ENCODE peak calls at places on chromosomes 3 and 15, in ten cellular contexts. Y is naive thymus-derived CD4-positive, alpha-beta T cell; F is GM23338; L is HCT116; U is uterus; J is esophagus muscularis mucosa; S is CD8-positive, alpha-beta memory T cell; M is ascending aorta; R is CD4-positive, CD25-positive, alpha-beta regulatory T cell; K is astrocyte. P is an unnamed sample.

GRCh38 chr3:128052831-128053419 is 688 bp downstream of the SEC61A1 start:
- DNase-seq in Y (no peak), F (no peak), L (no peak), U (no peak), J (peak), S (no peak), M (no peak), R (no peak), K (no peak), P (no peak)

GRCh38 chr15:89818287-89818686 is 3.6 kb upstream of the ANPEP start:
- DNase-seq in Y (no peak), F (no peak), L (no peak), U (no peak), J (no peak), S (no peak), M (no peak), R (no peak), K (no peak), P (no peak)

GRCh38 chr3:116256843-116257485 is 188.3 kb downstream of the LSAMP start:
- DNase-seq in Y (no peak), F (peak), L (no peak), U (no peak), J (no peak), S (no peak), M (no peak), R (no peak), K (peak), P (no peak)

GRCh38 chr3:144470646-144471045 is 499.0 kb downstream of the DIPK2A start:
- DNase-seq in Y (no peak), F (no peak), L (no peak), U (no peak), J (no peak), S (no peak), M (no peak), R (no peak), K (no peak), P (no peak)

GRCh38 chr3:152258448-152259302 is 10.1 kb upstream of the MBNL1 start:
- DNase-seq in Y (peak), F (no peak), L (peak), U (peak), J (no peak), S (peak), M (peak), R (peak), K (peak), P (no peak)

GRCh38 chr3:38468811-38469210 is 15.1 kb downstream of the ACVR2B start:
- DNase-seq in Y (no peak), F (no peak), L (no peak), U (no peak), J (no peak), S (no peak), M (no peak), R (no peak), K (no peak), P (no peak)

GRCh38 chr3:184594386-184595035 is 32.9 kb downstream of the EPHB3 start:
- DNase-seq in Y (no peak), F (no peak), L (no peak), U (peak), J (no peak), S (no peak), M (no peak), R (no peak), K (no peak), P (no peak)

GRCh38 chr3:45646051-45646585 is 43.1 kb upstream of the SACM1L start:
- DNase-seq in Y (no peak), F (no peak), L (no peak), U (no peak), J (no peak), S (no peak), M (peak), R (no peak), K (no peak), P (no peak)

GRCh38 chr3:196073188-196073838 is 8.6 kb downstream of the TFRC start:
- DNase-seq in Y (peak), F (peak), L (peak), U (peak), J (no peak), S (peak), M (no peak), R (peak), K (peak), P (peak)

GRCh38 chr15:65087411-65087810 is 10.9 kb downstream of the KBTBD13 start:
- DNase-seq in Y (no peak), F (no peak), L (no peak), U (no peak), J (no peak), S (no peak), M (no peak), R (no peak), K (no peak), P (no peak)

GRCh38 chr15:68151277-68151676 is 53.9 kb downstream of the CALML4 start:
- DNase-seq in Y (no peak), F (no peak), L (no peak), U (no peak), J (no peak), S (no peak), M (no peak), R (no peak), K (peak), P (no peak)

GRCh38 chr3:135215516-135215915 is 420.5 kb downstream of the EPHB1 start:
- DNase-seq in Y (no peak), F (no peak), L (no peak), U (no peak), J (peak), S (no peak), M (no peak), R (no peak), K (no peak), P (no peak)

GRCh38 chr3:194030372-194030771 is 105.6 kb upstream of the HES1 start:
- DNase-seq in Y (no peak), F (no peak), L (no peak), U (no peak), J (no peak), S (no peak), M (no peak), R (no peak), K (no peak), P (no peak)

GRCh38 chr15:31374489-31374888 is 47.9 kb downstream of the KLF13 start:
- DNase-seq in Y (no peak), F (no peak), L (no peak), U (no peak), J (no peak), S (no peak), M (no peak), R (no peak), K (no peak), P (no peak)
- H3K4me3 ChIP-seq in Y (no peak), F (no peak), L (no peak), U (no peak), J (no peak), S (no peak), M (no peak), R (no peak), K (no peak), P (no peak)

GRCh38 chr3:107263269-107264021 is 113.8 kb upstream of the CCDC54 start:
- DNase-seq in Y (no peak), F (no peak), L (no peak), U (no peak), J (no peak), S (no peak), M (no peak), R (no peak), K (no peak), P (no peak)
- H3K27ac ChIP-seq in Y (no peak), F (no peak), L (no peak), U (no peak), J (no peak), S (no peak), M (no peak), R (no peak), K (no peak), P (no peak)

GRCh38 chr15:42089942-42090341 is 4.4 kb downstream of the PLA2G4D start:
- DNase-seq in Y (no peak), F (no peak), L (no peak), U (no peak), J (no peak), S (no peak), M (no peak), R (no peak), K (no peak), P (no peak)

GRCh38 chr15:42090375-42090774 is 4.0 kb downstream of the PLA2G4D start:
- DNase-seq in Y (no peak), F (no peak), L (no peak), U (no peak), J (no peak), S (no peak), M (no peak), R (no peak), K (no peak), P (no peak)

GRCh38 chr15:42087926-42088800 is 6.2 kb downstream of the PLA2G4D start:
- DNase-seq in Y (no peak), F (no peak), L (no peak), U (no peak), J (no peak), S (no peak), M (no peak), R (no peak), K (no peak), P (no peak)

GRCh38 chr15:42087460-42087859 is 6.9 kb downstream of the PLA2G4D start:
- DNase-seq in Y (no peak), F (no peak), L (no peak), U (no peak), J (no peak), S (no peak), M (no peak), R (no peak), K (no peak), P (no peak)

GRCh38 chr15:42088801-42089640 is 5.3 kb downstream of the PLA2G4D start:
- DNase-seq in Y (no peak), F (no peak), L (no peak), U (no peak), J (no peak), S (no peak), M (no peak), R (no peak), K (no peak), P (no peak)
- H3K4me3 ChIP-seq in Y (no peak), F (no peak), L (no peak), U (no peak), J (no peak), S (no peak), M (no peak), R (no peak), K (no peak), P (no peak)

GRCh38 chr3:80000022-80000421 is 232.2 kb upstream of the ROBO1 start:
- DNase-seq in Y (no peak), F (no peak), L (no peak), U (no peak), J (no peak), S (no peak), M (no peak), R (no peak), K (peak), P (no peak)
- H3K27ac ChIP-seq in Y (no peak), F (no peak), L (no peak), U (no peak), J (no peak), S (no peak), M (no peak), R (no peak), K (no peak), P (no peak)

GRCh38 chr15:60390931-60391501 is 6.8 kb downstream of the ANXA2 start:
- DNase-seq in Y (no peak), F (peak), L (peak), U (no peak), J (no peak), S (no peak), M (peak), R (no peak), K (peak), P (no peak)

GRCh38 chr15:60392601-60392985 is 5.2 kb downstream of the ANXA2 start:
- DNase-seq in Y (no peak), F (peak), L (peak), U (no peak), J (no peak), S (no peak), M (no peak), R (peak), K (peak), P (no peak)

GRCh38 chr15:60391722-60392340 is 6.0 kb downstream of the ANXA2 start:
- DNase-seq in Y (no peak), F (no peak), L (no peak), U (no peak), J (no peak), S (no peak), M (no peak), R (no peak), K (no peak), P (no peak)

GRCh38 chr15:60389261-60390077 is 8.3 kb downstream of the ANXA2 start:
- DNase-seq in Y (peak), F (no peak), L (no peak), U (no peak), J (no peak), S (no peak), M (no peak), R (peak), K (no peak), P (no peak)

DNA sequence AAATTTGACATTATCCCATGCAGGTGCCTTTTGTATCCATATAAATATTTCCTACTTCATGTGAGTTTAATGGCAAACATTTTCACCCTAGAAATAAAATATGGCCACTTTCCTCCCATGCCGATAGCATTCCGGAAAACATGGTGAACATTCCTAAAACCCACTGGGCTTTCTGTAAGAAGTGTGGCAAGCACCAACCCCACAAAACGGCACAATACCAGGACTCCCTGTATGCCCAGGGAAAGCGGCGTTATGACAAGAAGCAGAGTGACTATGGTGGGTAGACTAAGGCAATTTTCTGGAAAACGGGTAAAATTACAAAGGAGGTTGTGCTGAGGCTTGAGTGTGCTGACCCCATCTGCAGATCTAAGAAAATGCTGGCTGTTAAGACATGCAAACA is 7.6 kb downstream of the ANXA2 start:
- DNase-seq in Y (no peak), F (no peak), L (no peak), U (no peak), J (no peak), S (no peak), M (no peak), R (no peak), K (no peak), P (no peak)
- H3K4me3 ChIP-seq in Y (no peak), F (no peak), L (no peak), U (no peak), J (no peak), S (no peak), M (peak), R (peak), K (peak), P (peak)

GRCh38 chr3:100499651-100500050 is 7.2 kb downstream of the TMEM45A start:
- DNase-seq in Y (no peak), F (no peak), L (no peak), U (no peak), J (peak), S (no peak), M (no peak), R (no peak), K (no peak), P (no peak)
- H3K27ac ChIP-seq in Y (no peak), F (no peak), L (no peak), U (no peak), J (no peak), S (no peak), M (no peak), R (no peak), K (no peak), P (no peak)